ENCODE peak calls at places on chromosomes 4 and X, in four cellular contexts. Z is K562, N is GM12878, P is HepG2. J is an unnamed sample.

GRCh38 chr4:185457136-185457535 is 14.4 kb downstream of the CCDC110 start:
- DNase-seq in Z (no peak), N (no peak), P (no peak), J (no peak)

GRCh38 chr4:169571435-169571834 is 40.9 kb downstream of the NEK1 start:
- DNase-seq in Z (no peak), N (no peak), P (no peak), J (no peak)

GRCh38 chrX:119605739-119606507 is at the start of gene NKRF:
- DNase-seq in Z (peak; percentile 86), N (peak; percentile 78), P (peak; percentile 82), J (peak; percentile 85)

GRCh38 chrX:130887392-130887791 is 15.6 kb downstream of the ENOX2 start:
- DNase-seq in Z (no peak), N (no peak), P (no peak), J (no peak)

GRCh38 chr4:80538276-80538926 is 202.9 kb downstream of the CFAP299 start:
- DNase-seq in Z (no peak), N (no peak), P (no peak), J (no peak)

GRCh38 chrX:71859637-71860036 is 51.0 kb upstream of the NHSL2 start:
- DNase-seq in Z (no peak), N (no peak), P (peak; percentile 12), J (no peak)

GRCh38 chr4:63620271-63620670 is 789.0 kb downstream of the TECRL start:
- DNase-seq in Z (no peak), N (no peak), P (no peak), J (no peak)

GRCh38 chr4:182369211-182369610 is 126.0 kb downstream of the TENM3 start:
- DNase-seq in Z (no peak), N (no peak), P (no peak), J (no peak)

GRCh38 chr4:182280439-182281111 is 37.4 kb downstream of the TENM3 start:
- DNase-seq in Z (no peak), N (no peak), P (no peak), J (no peak)

GRCh38 chr4:39335566-39335965 is 30.6 kb downstream of the RFC1 start:
- DNase-seq in Z (no peak), N (no peak), P (no peak), J (no peak)

GRCh38 chrX:133254666-133255065 is 36.5 kb upstream of the TFDP3 start:
- DNase-seq in Z (no peak), N (no peak), P (peak; percentile 20), J (no peak)

GRCh38 chrX:68821616-68822015 is 7.2 kb upstream of the EFNB1 start:
- DNase-seq in Z (no peak), N (no peak), P (no peak), J (no peak)

GRCh38 chr4:6907658-6908191 is 1.9 kb upstream of the TBC1D14 start:
- DNase-seq in Z (no peak), N (no peak), P (no peak), J (peak; percentile 71)

GRCh38 chr4:115723621-115724020 is 610.2 kb upstream of the NDST4 start:
- DNase-seq in Z (no peak), N (no peak), P (no peak), J (no peak)

GRCh38 chr4:95637047-95637600 is 88.4 kb upstream of the UNC5C start:
- DNase-seq in Z (no peak), N (no peak), P (no peak), J (peak; percentile 25)

GRCh38 chrX:41045960-41046567 is 39.2 kb upstream of the USP9X start:
- DNase-seq in Z (no peak), N (no peak), P (no peak), J (no peak)

GRCh38 chr4:149264093-149264733 is 551.4 kb downstream of the IQCM start:
- DNase-seq in Z (peak; percentile 6), N (peak; percentile 4), P (peak; percentile 50), J (peak; percentile 43)

GRCh38 chrX:124573458-124573857 is 227.1 kb downstream of the SH2D1A start:
- DNase-seq in Z (no peak), N (no peak), P (no peak), J (no peak)

GRCh38 chr4:107989162-107989536 is 540 bp upstream of the HADH start:
- DNase-seq in Z (no peak), N (no peak), P (peak; percentile 25), J (no peak)

GRCh38 chr4:6449746-6450369 is 22.6 kb downstream of the PPP2R2C start:
- DNase-seq in Z (no peak), N (no peak), P (no peak), J (no peak)

GRCh38 chrX:341541-342101 is 23.0 kb upstream of the GTPBP6 start:
- DNase-seq in Z (no peak), N (no peak), P (no peak), J (peak; percentile 8)

GRCh38 chr4:78634011-78634664 is 82.6 kb downstream of the ANXA3 start:
- DNase-seq in Z (no peak), N (no peak), P (no peak), J (no peak)

GRCh38 chr4:86917212-86918039 is 17.4 kb upstream of the AFF1 start:
- DNase-seq in Z (no peak), N (no peak), P (no peak), J (no peak)

GRCh38 chrX:3440981-3441380 is 94.5 kb upstream of the MXRA5 start:
- DNase-seq in Z (no peak), N (no peak), P (no peak), J (no peak)

GRCh38 chr4:94882756-94883155 is 125.0 kb downstream of the BMPR1B start:
- DNase-seq in Z (no peak), N (no peak), P (no peak), J (no peak)

GRCh38 chr4:5164221-5164912 is 113.1 kb downstream of the STK32B start:
- DNase-seq in Z (no peak), N (no peak), P (no peak), J (no peak)
- TF ChIP-seq CREM in Z (no peak), N (no peak), P (no peak), J (no peak)

GRCh38 chr4:8581094-8581861 is 1.1 kb downstream of the GPR78 start:
- DNase-seq in Z (no peak), N (no peak), P (no peak), J (no peak)

GRCh38 chr4:8583655-8584025 is 3.4 kb downstream of the GPR78 start:
- DNase-seq in Z (no peak), N (no peak), P (no peak), J (peak; percentile 3)

GRCh38 chr4:8582436-8582835 is 2.2 kb downstream of the GPR78 start:
- DNase-seq in Z (no peak), N (no peak), P (no peak), J (peak; percentile 6)

GRCh38 chr4:8582016-8582415 is 1.8 kb downstream of the GPR78 start:
- DNase-seq in Z (no peak), N (no peak), P (no peak), J (no peak)

GRCh38 chr4:8582941-8583654 is 2.9 kb downstream of the GPR78 start:
- DNase-seq in Z (no peak), N (no peak), P (no peak), J (peak; percentile 6)
- TF ChIP-seq CREB1 in Z (no peak), N (no peak), P (no peak), J (no peak)

GRCh38 chr4:121070696-121071639 is 1.4 kb downstream of the NDNF start:
- DNase-seq in Z (no peak), N (no peak), P (no peak), J (peak; percentile 77)
- TF ChIP-seq CREM in Z (no peak), N (no peak), P (no peak), J (no peak)

DNA sequence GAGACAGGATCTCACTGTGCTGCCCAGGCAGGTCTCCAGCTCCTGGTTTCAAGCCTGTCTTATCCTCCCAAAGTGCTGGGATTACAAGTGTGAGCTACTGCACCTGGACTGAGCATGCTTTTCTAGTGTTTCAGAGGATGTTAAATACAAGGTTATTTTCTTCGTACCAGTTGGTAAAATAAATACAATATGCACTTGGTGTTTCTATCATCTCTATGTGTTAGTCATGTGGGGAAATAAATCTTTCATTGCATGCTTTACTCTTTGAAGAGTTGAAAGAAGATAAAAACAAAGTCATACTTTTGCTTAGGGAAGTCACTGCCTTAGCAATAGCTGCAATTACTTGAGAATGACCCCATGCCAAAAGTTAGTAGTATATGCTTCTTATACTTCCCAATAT is 162.3 kb downstream of the PCDH7 start:
- DNase-seq in Z (no peak), N (no peak), P (no peak), J (no peak)
- TF ChIP-seq CREB1 in Z (no peak), N (no peak), P (no peak), J (no peak)